ENCODE peak calls at places on chromosomes 1 and 21, in eight cellular contexts. One of them, this sample, is unnamed.
A peak's percentile ranks its signal among the peaks of the same experiment; 100 is the strongest.

GRCh38 chr1:157135646-157136045 is 2.5 kb downstream of the ETV3 start:
- DNase-seq in cardiac muscle cell: peak; percentile 42
- DNase-seq in left ventricle myocardium inferior: no peak
- DNase-seq in AG09309: no peak
- DNase-seq in HFF-Myc: no peak
- DNase-seq in WTC11: no peak
- DNase-seq in fibroblast of villous mesenchyme: peak; percentile 21
- DNase-seq in NB4: no peak
- DNase-seq in this sample: no peak

GRCh38 chr21:44802396-44803153 is 955 bp upstream of the UBE2G2 start:
- DNase-seq in cardiac muscle cell: peak; percentile 20
- DNase-seq in left ventricle myocardium inferior: no peak
- DNase-seq in AG09309: no peak
- DNase-seq in HFF-Myc: no peak
- DNase-seq in WTC11: no peak
- DNase-seq in fibroblast of villous mesenchyme: no peak
- DNase-seq in NB4: peak; percentile 59
- DNase-seq in this sample: peak; percentile 27

GRCh38 chr1:227317541-227318002 is 720 bp downstream of the CDC42BPA start:
- DNase-seq in cardiac muscle cell: peak; percentile 69
- DNase-seq in left ventricle myocardium inferior: peak; percentile 29
- DNase-seq in AG09309: no peak
- DNase-seq in HFF-Myc: no peak
- DNase-seq in WTC11: peak; percentile 67
- DNase-seq in fibroblast of villous mesenchyme: peak; percentile 82
- DNase-seq in NB4: peak; percentile 67
- DNase-seq in this sample: peak; percentile 63

GRCh38 chr1:164794310-164794709 is 235.3 kb downstream of the PBX1 start:
- DNase-seq in cardiac muscle cell: no peak
- DNase-seq in left ventricle myocardium inferior: no peak
- DNase-seq in AG09309: peak; percentile 91
- DNase-seq in HFF-Myc: peak; percentile 84
- DNase-seq in WTC11: no peak
- DNase-seq in fibroblast of villous mesenchyme: peak; percentile 96
- DNase-seq in NB4: peak; percentile 59
- DNase-seq in this sample: no peak

GRCh38 chr1:45753248-45754037 is 3.0 kb upstream of the IPP start:
- DNase-seq in cardiac muscle cell: no peak
- DNase-seq in left ventricle myocardium inferior: no peak
- DNase-seq in AG09309: no peak
- DNase-seq in HFF-Myc: no peak
- DNase-seq in WTC11: no peak
- DNase-seq in fibroblast of villous mesenchyme: no peak
- DNase-seq in NB4: peak; percentile 36
- DNase-seq in this sample: no peak

GRCh38 chr1:117373932-117374331 is 6.7 kb downstream of the MAN1A2 start:
- DNase-seq in cardiac muscle cell: no peak
- DNase-seq in left ventricle myocardium inferior: no peak
- DNase-seq in AG09309: no peak
- DNase-seq in HFF-Myc: no peak
- DNase-seq in WTC11: no peak
- DNase-seq in fibroblast of villous mesenchyme: no peak
- DNase-seq in NB4: no peak
- DNase-seq in this sample: no peak

GRCh38 chr21:36976882-36977651 is 10.6 kb upstream of the HLCS start:
- DNase-seq in cardiac muscle cell: peak; percentile 70
- DNase-seq in left ventricle myocardium inferior: no peak
- DNase-seq in AG09309: peak; percentile 46
- DNase-seq in HFF-Myc: peak; percentile 73
- DNase-seq in WTC11: peak; percentile 33
- DNase-seq in fibroblast of villous mesenchyme: peak; percentile 87
- DNase-seq in NB4: peak; percentile 72
- DNase-seq in this sample: no peak

GRCh38 chr1:223820976-223821375 is 24.8 kb downstream of the TP53BP2 start:
- DNase-seq in cardiac muscle cell: no peak
- DNase-seq in left ventricle myocardium inferior: no peak
- DNase-seq in AG09309: peak; percentile 13
- DNase-seq in HFF-Myc: no peak
- DNase-seq in WTC11: no peak
- DNase-seq in fibroblast of villous mesenchyme: no peak
- DNase-seq in NB4: no peak
- DNase-seq in this sample: no peak

GRCh38 chr21:32597205-32597604 is 11.9 kb upstream of the TCP10L start:
- DNase-seq in cardiac muscle cell: no peak
- DNase-seq in left ventricle myocardium inferior: no peak
- DNase-seq in AG09309: peak; percentile 66
- DNase-seq in HFF-Myc: peak; percentile 69
- DNase-seq in WTC11: no peak
- DNase-seq in fibroblast of villous mesenchyme: peak; percentile 60
- DNase-seq in NB4: no peak
- DNase-seq in this sample: no peak

GRCh38 chr1:244271004-244271403 is 180.7 kb downstream of the ADSS2 start:
- DNase-seq in cardiac muscle cell: no peak
- DNase-seq in left ventricle myocardium inferior: no peak
- DNase-seq in AG09309: no peak
- DNase-seq in HFF-Myc: no peak
- DNase-seq in WTC11: no peak
- DNase-seq in fibroblast of villous mesenchyme: no peak
- DNase-seq in NB4: no peak
- DNase-seq in this sample: no peak

GRCh38 chr1:59271861-59272260 is 25.0 kb upstream of the FGGY start:
- DNase-seq in cardiac muscle cell: no peak
- DNase-seq in left ventricle myocardium inferior: no peak
- DNase-seq in AG09309: no peak
- DNase-seq in HFF-Myc: no peak
- DNase-seq in WTC11: no peak
- DNase-seq in fibroblast of villous mesenchyme: no peak
- DNase-seq in NB4: no peak
- DNase-seq in this sample: no peak

GRCh38 chr1:176252191-176252590 is 45.1 kb upstream of the COP1 start:
- DNase-seq in cardiac muscle cell: no peak
- DNase-seq in left ventricle myocardium inferior: no peak
- DNase-seq in AG09309: no peak
- DNase-seq in HFF-Myc: no peak
- DNase-seq in WTC11: no peak
- DNase-seq in fibroblast of villous mesenchyme: no peak
- DNase-seq in NB4: no peak
- DNase-seq in this sample: no peak

GRCh38 chr1:5349526-5349925 is 642.7 kb downstream of the NPHP4 start:
- DNase-seq in cardiac muscle cell: no peak
- DNase-seq in left ventricle myocardium inferior: no peak
- DNase-seq in AG09309: no peak
- DNase-seq in HFF-Myc: no peak
- DNase-seq in WTC11: no peak
- DNase-seq in fibroblast of villous mesenchyme: no peak
- DNase-seq in NB4: no peak
- DNase-seq in this sample: no peak

GRCh38 chr1:246078126-246078887 is 428.8 kb downstream of the SMYD3 start:
- DNase-seq in cardiac muscle cell: no peak
- DNase-seq in left ventricle myocardium inferior: no peak
- DNase-seq in AG09309: no peak
- DNase-seq in HFF-Myc: no peak
- DNase-seq in WTC11: no peak
- DNase-seq in fibroblast of villous mesenchyme: peak; percentile 12
- DNase-seq in NB4: no peak
- DNase-seq in this sample: no peak

GRCh38 chr1:225814381-225814780 is 4.5 kb downstream of the EPHX1 start:
- DNase-seq in cardiac muscle cell: no peak
- DNase-seq in left ventricle myocardium inferior: no peak
- DNase-seq in AG09309: no peak
- DNase-seq in HFF-Myc: no peak
- DNase-seq in WTC11: no peak
- DNase-seq in fibroblast of villous mesenchyme: no peak
- DNase-seq in NB4: no peak
- DNase-seq in this sample: no peak

GRCh38 chr1:3785458-3786157 is 10.7 kb downstream of the LRRC47 start:
- DNase-seq in cardiac muscle cell: peak; percentile 45
- DNase-seq in left ventricle myocardium inferior: no peak
- DNase-seq in AG09309: no peak
- DNase-seq in HFF-Myc: no peak
- DNase-seq in WTC11: peak; percentile 80
- DNase-seq in fibroblast of villous mesenchyme: no peak
- DNase-seq in NB4: peak; percentile 37
- DNase-seq in this sample: peak; percentile 43

GRCh38 chr1:219310181-219310728 is 136.6 kb downstream of the LYPLAL1 start:
- DNase-seq in cardiac muscle cell: no peak
- DNase-seq in left ventricle myocardium inferior: no peak
- DNase-seq in AG09309: no peak
- DNase-seq in HFF-Myc: no peak
- DNase-seq in WTC11: no peak
- DNase-seq in fibroblast of villous mesenchyme: no peak
- DNase-seq in NB4: no peak
- DNase-seq in this sample: no peak

GRCh38 chr1:45221716-45222115 is 15.3 kb upstream of the ZSWIM5 start:
- DNase-seq in cardiac muscle cell: no peak
- DNase-seq in left ventricle myocardium inferior: no peak
- DNase-seq in AG09309: no peak
- DNase-seq in HFF-Myc: no peak
- DNase-seq in WTC11: no peak
- DNase-seq in fibroblast of villous mesenchyme: no peak
- DNase-seq in NB4: no peak
- DNase-seq in this sample: no peak

GRCh38 chr1:13628218-13628617 is 44.6 kb downstream of the PDPN start:
- DNase-seq in cardiac muscle cell: no peak
- DNase-seq in left ventricle myocardium inferior: no peak
- DNase-seq in AG09309: no peak
- DNase-seq in HFF-Myc: no peak
- DNase-seq in WTC11: no peak
- DNase-seq in fibroblast of villous mesenchyme: peak; percentile 54
- DNase-seq in NB4: no peak
- DNase-seq in this sample: no peak

GRCh38 chr1:153944005-153944821 is 2.3 kb downstream of the DENND4B start:
- DNase-seq in cardiac muscle cell: no peak
- DNase-seq in left ventricle myocardium inferior: no peak
- DNase-seq in AG09309: no peak
- DNase-seq in HFF-Myc: no peak
- DNase-seq in WTC11: no peak
- DNase-seq in fibroblast of villous mesenchyme: no peak
- DNase-seq in NB4: peak; percentile 40
- DNase-seq in this sample: no peak

GRCh38 chr1:153946622-153947246 is at the start of gene DENND4B:
- DNase-seq in cardiac muscle cell: peak; percentile 91
- DNase-seq in left ventricle myocardium inferior: peak; percentile 85
- DNase-seq in AG09309: no peak
- DNase-seq in HFF-Myc: no peak
- DNase-seq in WTC11: peak; percentile 91
- DNase-seq in fibroblast of villous mesenchyme: peak; percentile 82
- DNase-seq in NB4: peak; percentile 92
- DNase-seq in this sample: peak; percentile 87

GRCh38 chr1:153944822-153945117 is 1.7 kb downstream of the DENND4B start:
- DNase-seq in cardiac muscle cell: no peak
- DNase-seq in left ventricle myocardium inferior: no peak
- DNase-seq in AG09309: no peak
- DNase-seq in HFF-Myc: no peak
- DNase-seq in WTC11: no peak
- DNase-seq in fibroblast of villous mesenchyme: no peak
- DNase-seq in NB4: no peak
- DNase-seq in this sample: no peak

GRCh38 chr1:153945131-153945794 is 1.3 kb downstream of the DENND4B start:
- DNase-seq in cardiac muscle cell: peak; percentile 77
- DNase-seq in left ventricle myocardium inferior: peak; percentile 69
- DNase-seq in AG09309: no peak
- DNase-seq in HFF-Myc: no peak
- DNase-seq in WTC11: no peak
- DNase-seq in fibroblast of villous mesenchyme: peak; percentile 54
- DNase-seq in NB4: peak; percentile 94
- DNase-seq in this sample: no peak

GRCh38 chr1:153945795-153946621 is 510 bp downstream of the DENND4B start:
- DNase-seq in cardiac muscle cell: peak; percentile 74
- DNase-seq in left ventricle myocardium inferior: peak; percentile 91
- DNase-seq in AG09309: no peak
- DNase-seq in HFF-Myc: no peak
- DNase-seq in WTC11: peak; percentile 54
- DNase-seq in fibroblast of villous mesenchyme: peak; percentile 87
- DNase-seq in NB4: peak; percentile 97
- DNase-seq in this sample: peak; percentile 62
- TF ChIP-seq CTCF in cardiac muscle cell: no peak
- TF ChIP-seq CTCF in left ventricle myocardium inferior: no peak
- TF ChIP-seq CTCF in AG09309: no peak
- TF ChIP-seq CTCF in HFF-Myc: no peak
- TF ChIP-seq CTCF in WTC11: no peak
- TF ChIP-seq CTCF in fibroblast of villous mesenchyme: no peak
- TF ChIP-seq CTCF in NB4: no peak
- TF ChIP-seq CTCF in this sample: no peak

GRCh38 chr1:74771913-74772515 is 39.1 kb downstream of the TYW3 start:
- DNase-seq in cardiac muscle cell: peak; percentile 70
- DNase-seq in left ventricle myocardium inferior: no peak
- DNase-seq in AG09309: peak; percentile 18
- DNase-seq in HFF-Myc: peak; percentile 21
- DNase-seq in WTC11: no peak
- DNase-seq in fibroblast of villous mesenchyme: peak; percentile 52
- DNase-seq in NB4: peak; percentile 48
- DNase-seq in this sample: peak; percentile 32
- TF ChIP-seq CTCF in cardiac muscle cell: peak; percentile 66
- TF ChIP-seq CTCF in left ventricle myocardium inferior: peak; percentile 81
- TF ChIP-seq CTCF in AG09309: peak; percentile 71
- TF ChIP-seq CTCF in HFF-Myc: peak; percentile 55
- TF ChIP-seq CTCF in WTC11: peak; percentile 33
- TF ChIP-seq CTCF in fibroblast of villous mesenchyme: peak; percentile 78
- TF ChIP-seq CTCF in NB4: peak; percentile 45
- TF ChIP-seq CTCF in this sample: peak; percentile 78

GRCh38 chr1:112057736-112058135 is 68.3 kb upstream of the KCND3 start:
- DNase-seq in cardiac muscle cell: no peak
- DNase-seq in left ventricle myocardium inferior: no peak
- DNase-seq in AG09309: no peak
- DNase-seq in HFF-Myc: no peak
- DNase-seq in WTC11: no peak
- DNase-seq in fibroblast of villous mesenchyme: no peak
- DNase-seq in NB4: no peak
- DNase-seq in this sample: no peak

GRCh38 chr1:112061056-112061455 is 71.6 kb upstream of the KCND3 start:
- DNase-seq in cardiac muscle cell: no peak
- DNase-seq in left ventricle myocardium inferior: no peak
- DNase-seq in AG09309: no peak
- DNase-seq in HFF-Myc: no peak
- DNase-seq in WTC11: no peak
- DNase-seq in fibroblast of villous mesenchyme: no peak
- DNase-seq in NB4: no peak
- DNase-seq in this sample: no peak

GRCh38 chr1:112060266-112060665 is 70.8 kb upstream of the KCND3 start:
- DNase-seq in cardiac muscle cell: no peak
- DNase-seq in left ventricle myocardium inferior: no peak
- DNase-seq in AG09309: no peak
- DNase-seq in HFF-Myc: no peak
- DNase-seq in WTC11: no peak
- DNase-seq in fibroblast of villous mesenchyme: no peak
- DNase-seq in NB4: no peak
- DNase-seq in this sample: no peak

GRCh38 chr1:112056354-112056753 is 66.9 kb upstream of the KCND3 start:
- DNase-seq in cardiac muscle cell: peak; percentile 59
- DNase-seq in left ventricle myocardium inferior: no peak
- DNase-seq in AG09309: no peak
- DNase-seq in HFF-Myc: no peak
- DNase-seq in WTC11: no peak
- DNase-seq in fibroblast of villous mesenchyme: no peak
- DNase-seq in NB4: no peak
- DNase-seq in this sample: no peak

GRCh38 chr1:112058815-112059450 is 69.5 kb upstream of the KCND3 start:
- DNase-seq in cardiac muscle cell: peak; percentile 27
- DNase-seq in left ventricle myocardium inferior: no peak
- DNase-seq in AG09309: no peak
- DNase-seq in HFF-Myc: no peak
- DNase-seq in WTC11: peak; percentile 48
- DNase-seq in fibroblast of villous mesenchyme: no peak
- DNase-seq in NB4: no peak
- DNase-seq in this sample: no peak
- TF ChIP-seq CTCF in cardiac muscle cell: no peak
- TF ChIP-seq CTCF in left ventricle myocardium inferior: no peak
- TF ChIP-seq CTCF in AG09309: no peak
- TF ChIP-seq CTCF in HFF-Myc: no peak
- TF ChIP-seq CTCF in WTC11: peak; percentile 16
- TF ChIP-seq CTCF in fibroblast of villous mesenchyme: no peak
- TF ChIP-seq CTCF in NB4: no peak
- TF ChIP-seq CTCF in this sample: no peak

GRCh38 chr1:30976143-30976542 is 67.6 kb upstream of the SDC3 start:
- DNase-seq in cardiac muscle cell: no peak
- DNase-seq in left ventricle myocardium inferior: no peak
- DNase-seq in AG09309: no peak
- DNase-seq in HFF-Myc: no peak
- DNase-seq in WTC11: no peak
- DNase-seq in fibroblast of villous mesenchyme: peak; percentile 42
- DNase-seq in NB4: no peak
- DNase-seq in this sample: no peak
- TF ChIP-seq CTCF in cardiac muscle cell: no peak
- TF ChIP-seq CTCF in left ventricle myocardium inferior: no peak
- TF ChIP-seq CTCF in AG09309: no peak
- TF ChIP-seq CTCF in HFF-Myc: no peak
- TF ChIP-seq CTCF in WTC11: no peak
- TF ChIP-seq CTCF in fibroblast of villous mesenchyme: no peak
- TF ChIP-seq CTCF in NB4: no peak
- TF ChIP-seq CTCF in this sample: no peak

This sample was measured in nephron progenitor cell.